ENCODE peak calls at places on chromosomes 7 and 10, in ten cellular contexts. S is ovary, F is AG09319, Z is AG09309, Q is left ventricle myocardium inferior, R is thoracic aorta, C is heart left ventricle, A is lower lobe of right lung, M is A673, L is endodermal cell. V is an unnamed sample.

GRCh38 chr10:59625842-59626522 is 83.7 kb downstream of the SLC16A9 start:
- DNase-seq in R (no peak), M (peak; percentile 94), F (peak; percentile 64), Q (no peak), A (no peak), L (peak; percentile 75), C (peak; percentile 31), S (peak; percentile 46), Z (peak; percentile 69), V (peak; percentile 47)

GRCh38 chr7:139118803-139119485 is 9.4 kb upstream of the ZC3HAV1 start:
- DNase-seq in Q (no peak), C (no peak), Z (no peak), R (no peak), F (no peak), M (no peak), S (no peak), A (no peak), L (peak; percentile 52), V (no peak)

GRCh38 chr7:24912424-24912823 is 67.6 kb downstream of the OSBPL3 start:
- DNase-seq in F (no peak), M (no peak), C (no peak), Z (no peak), Q (no peak), S (no peak), L (no peak), R (no peak), A (no peak), V (no peak)

GRCh38 chr10:68333058-68333395 is 299 bp upstream of the PBLD start:
- DNase-seq in Z (peak; percentile 31), F (no peak), C (no peak), A (no peak), S (no peak), M (no peak), Q (no peak), L (no peak), R (no peak), V (no peak)

GRCh38 chr7:158530800-158531609 is 56.6 kb downstream of the PTPRN2 start:
- DNase-seq in A (no peak), R (no peak), C (no peak), L (no peak), F (no peak), Z (no peak), M (no peak), Q (no peak), S (no peak), V (no peak)

GRCh38 chr10:15472008-15472407 is 100.9 kb upstream of the FAM171A1 start:
- DNase-seq in R (no peak), C (no peak), F (no peak), L (no peak), M (no peak), Z (no peak), A (no peak), Q (no peak), S (no peak), V (no peak)

GRCh38 chr10:83212632-83213349 is 926.5 kb upstream of the GHITM start:
- DNase-seq in A (no peak), S (no peak), Q (no peak), Z (peak; percentile 51), R (no peak), F (no peak), C (no peak), M (no peak), L (no peak), V (no peak)

GRCh38 chr7:132270517-132270916 is 305.8 kb downstream of the PLXNA4 start:
- DNase-seq in A (no peak), Z (no peak), Q (no peak), M (peak; percentile 25), F (no peak), L (no peak), S (no peak), C (no peak), R (no peak), V (peak; percentile 50)

GRCh38 chr10:19958787-19959186 is 142.6 kb downstream of the PLXDC2 start:
- DNase-seq in S (no peak), A (no peak), R (no peak), Q (no peak), M (no peak), L (no peak), Z (no peak), C (no peak), F (no peak), V (no peak)

GRCh38 chr10:77601488-77601887 is 36.1 kb downstream of the KCNMA1 start:
- DNase-seq in S (peak; percentile 19), L (no peak), C (no peak), Q (no peak), F (no peak), R (no peak), M (no peak), A (no peak), Z (no peak), V (no peak)

GRCh38 chr10:49632406-49633317 is 18.8 kb downstream of the CHAT start:
- DNase-seq in S (no peak), A (no peak), Z (no peak), C (no peak), L (no peak), F (no peak), Q (no peak), R (no peak), M (no peak), V (no peak)

GRCh38 chr7:46633200-46633599 is 712.1 kb upstream of the IGFBP3 start:
- DNase-seq in F (no peak), M (no peak), R (no peak), C (no peak), A (no peak), Q (no peak), S (no peak), L (no peak), Z (no peak), V (no peak)

DNA sequence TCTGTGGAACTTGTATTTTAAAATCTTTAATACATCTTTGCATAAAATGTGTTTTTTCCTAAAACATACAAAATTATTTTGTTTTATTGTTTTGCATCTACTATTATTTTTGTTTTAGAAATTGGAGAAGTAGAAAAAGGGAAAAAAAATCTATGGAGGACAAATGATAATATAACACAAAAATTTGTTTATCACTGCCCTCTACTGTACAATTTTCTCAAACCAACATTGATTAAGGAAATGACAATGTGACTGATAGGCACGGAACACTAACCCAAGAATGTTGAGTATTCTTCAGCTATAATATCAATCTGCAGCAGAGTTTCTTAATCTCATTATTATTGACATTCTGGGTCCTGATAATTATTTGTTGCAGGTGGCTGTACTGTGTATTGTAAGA is 9.5 kb upstream of the ING3 start:
- DNase-seq in Q (no peak), L (no peak), Z (no peak), F (no peak), C (no peak), M (peak; percentile 29), S (no peak), R (no peak), A (no peak), V (no peak)
- TF ChIP-seq CTCF in Q (peak; percentile 58), L (peak; percentile 35), Z (no peak), F (peak; percentile 8), C (no peak), M (peak; percentile 58), S (no peak), R (peak; percentile 26), A (peak; percentile 37), V (no peak)

GRCh38 chr10:34813626-34814227 is 1.4 kb downstream of the PARD3 start:
- DNase-seq in M (peak; percentile 36), Z (no peak), C (peak; percentile 29), A (no peak), Q (no peak), S (no peak), L (peak; percentile 79), R (no peak), F (no peak), V (peak; percentile 18)

GRCh38 chr10:34812771-34813170 is 2.3 kb downstream of the PARD3 start:
- DNase-seq in R (no peak), L (no peak), C (no peak), S (no peak), Z (no peak), M (no peak), F (no peak), A (no peak), Q (no peak), V (no peak)

GRCh38 chr10:34815174-34816066 is at the start of gene PARD3:
- DNase-seq in S (peak; percentile 77), Z (no peak), F (no peak), M (peak; percentile 79), A (peak; percentile 73), L (peak; percentile 91), R (no peak), C (peak; percentile 73), Q (peak; percentile 71), V (peak; percentile 68)

GRCh38 chr10:34816067-34817002 is 1.2 kb upstream of the PARD3 start:
- DNase-seq in Q (no peak), R (no peak), C (no peak), Z (no peak), A (no peak), F (no peak), S (peak; percentile 33), L (peak; percentile 67), M (peak; percentile 45), V (peak; percentile 30)

DNA sequence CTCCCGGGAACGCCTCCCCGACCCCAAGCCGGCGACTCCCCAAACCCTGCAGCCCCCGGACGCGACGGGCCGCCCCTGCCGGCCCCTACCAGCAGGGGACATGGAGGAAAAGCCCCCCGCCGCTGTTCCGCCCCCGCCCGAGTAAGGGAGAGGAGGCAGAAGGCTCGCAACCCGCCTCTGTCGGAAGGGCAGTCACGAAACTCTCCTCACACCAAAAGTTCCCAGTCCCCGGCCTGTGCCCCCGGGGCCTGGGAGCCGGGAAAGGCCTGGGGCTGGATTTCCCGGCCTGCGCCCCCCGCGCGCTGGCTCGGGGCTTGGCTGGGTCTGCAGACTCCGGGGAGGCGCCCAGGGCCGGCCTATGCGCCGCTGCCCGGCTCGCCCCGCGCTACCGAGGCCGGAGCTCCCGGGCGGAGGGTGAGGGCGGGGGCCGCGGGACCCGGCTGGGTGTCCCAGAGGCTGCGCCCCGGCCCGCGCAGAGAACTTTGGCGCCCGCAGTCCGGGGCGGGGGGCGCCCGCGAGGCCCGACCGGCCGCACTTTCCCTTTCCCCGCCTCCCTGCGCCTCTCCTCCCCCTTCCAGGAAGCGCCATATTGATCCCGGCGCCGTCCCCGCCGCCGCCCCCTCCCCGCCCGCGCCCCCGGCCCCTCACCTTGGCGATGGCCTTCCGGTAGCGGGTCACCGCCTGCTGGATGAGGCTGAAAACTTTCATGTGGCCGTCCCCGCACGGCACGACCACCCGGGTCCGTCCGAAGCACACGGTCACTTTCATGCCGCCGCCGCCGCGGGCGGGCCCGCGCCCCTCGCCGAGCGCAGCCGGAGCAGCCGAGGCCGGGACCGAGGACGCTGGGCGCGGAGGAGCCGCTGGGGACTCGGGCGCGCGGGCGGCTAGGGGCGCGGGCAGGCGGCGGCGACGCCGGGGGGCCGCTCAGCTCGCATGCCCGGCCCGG is 595 bp downstream of the PARD3 start:
- DNase-seq in S (peak; percentile 66), F (no peak), R (no peak), L (peak; percentile 89), Q (peak; percentile 57), Z (no peak), M (peak; percentile 54), A (no peak), C (peak; percentile 61), V (peak; percentile 75)
- TF ChIP-seq CTCF in S (no peak), F (no peak), R (no peak), L (peak; percentile 18), Q (peak; percentile 3), Z (no peak), M (no peak), A (no peak), C (no peak), V (no peak)

GRCh38 chr10:70233939-70234300 is 691 bp upstream of the PPA1 start:
- DNase-seq in Z (no peak), C (no peak), F (no peak), R (no peak), L (peak; percentile 64), A (no peak), S (no peak), M (no peak), Q (no peak), V (no peak)
- TF ChIP-seq CTCF in Z (no peak), C (no peak), F (no peak), R (no peak), L (no peak), A (peak; percentile 2), S (no peak), M (no peak), Q (peak; percentile 11), V (no peak)

GRCh38 chr10:35781643-35782035 is 139.5 kb upstream of the FZD8 start:
- DNase-seq in Q (no peak), R (no peak), L (peak; percentile 86), A (no peak), F (no peak), Z (no peak), C (no peak), M (peak; percentile 55), S (no peak), V (no peak)
- TF ChIP-seq CTCF in Q (peak; percentile 30), R (no peak), L (peak; percentile 80), A (peak; percentile 17), F (no peak), Z (no peak), C (no peak), M (peak; percentile 60), S (no peak), V (peak; percentile 19)

V was measured in nephron progenitor cell.